ENCODE peak calls at places on chromosomes 11 and 22, in five cellular contexts. Q is foreskin fibroblast, X is colonic mucosa, B is heart left ventricle, J is AG04450. P is an unnamed sample.

GRCh38 chr11:19931141-19931767 is 218.6 kb downstream of the NAV2 start:
- DNase-seq in Q (peak; percentile 79), X (no peak), B (no peak), J (no peak), P (no peak)

GRCh38 chr22:50011447-50012200 is 941 bp downstream of the IL17REL start:
- DNase-seq in Q (no peak), X (no peak), B (no peak), J (no peak), P (no peak)

GRCh38 chr22:44151661-44152060 is 29.1 kb upstream of the PARVG start:
- DNase-seq in Q (peak; percentile 86), X (no peak), B (no peak), J (peak; percentile 32), P (no peak)

GRCh38 chr11:2771758-2772466 is 72.1 kb upstream of the KCNQ1OT1 start:
- DNase-seq in Q (no peak), X (peak; percentile 15), B (no peak), J (no peak), P (peak; percentile 31)

GRCh38 chr11:35583126-35583525 is 35.1 kb upstream of the FJX1 start:
- DNase-seq in Q (peak; percentile 93), X (no peak), B (no peak), J (no peak), P (no peak)

GRCh38 chr11:118028626-118029025 is 42.4 kb downstream of the IL10RA start:
- DNase-seq in Q (no peak), X (no peak), B (no peak), J (no peak), P (no peak)

GRCh38 chr11:121117753-121118152 is 16.7 kb downstream of the TECTA start:
- DNase-seq in Q (no peak), X (no peak), B (no peak), J (no peak), P (no peak)

GRCh38 chr11:123475478-123475877 is 45.4 kb downstream of the GRAMD1B start:
- DNase-seq in Q (peak; percentile 61), X (no peak), B (no peak), J (no peak), P (no peak)

GRCh38 chr11:124942446-124943202 is 6.8 kb upstream of the HEPACAM start:
- DNase-seq in Q (no peak), X (no peak), B (no peak), J (no peak), P (no peak)

GRCh38 chr11:20201231-20201630 is 41.0 kb upstream of the DBX1 start:
- DNase-seq in Q (no peak), X (no peak), B (no peak), J (no peak), P (no peak)

GRCh38 chr11:69449320-69450063 is 32.0 kb upstream of the LINC01488 start:
- DNase-seq in Q (peak; percentile 91), X (no peak), B (peak; percentile 91), J (no peak), P (peak; percentile 84)
- TF ChIP-seq CTCF in Q (peak; percentile 20), X (no peak), B (no peak), J (peak; percentile 15), P (no peak)

DNA sequence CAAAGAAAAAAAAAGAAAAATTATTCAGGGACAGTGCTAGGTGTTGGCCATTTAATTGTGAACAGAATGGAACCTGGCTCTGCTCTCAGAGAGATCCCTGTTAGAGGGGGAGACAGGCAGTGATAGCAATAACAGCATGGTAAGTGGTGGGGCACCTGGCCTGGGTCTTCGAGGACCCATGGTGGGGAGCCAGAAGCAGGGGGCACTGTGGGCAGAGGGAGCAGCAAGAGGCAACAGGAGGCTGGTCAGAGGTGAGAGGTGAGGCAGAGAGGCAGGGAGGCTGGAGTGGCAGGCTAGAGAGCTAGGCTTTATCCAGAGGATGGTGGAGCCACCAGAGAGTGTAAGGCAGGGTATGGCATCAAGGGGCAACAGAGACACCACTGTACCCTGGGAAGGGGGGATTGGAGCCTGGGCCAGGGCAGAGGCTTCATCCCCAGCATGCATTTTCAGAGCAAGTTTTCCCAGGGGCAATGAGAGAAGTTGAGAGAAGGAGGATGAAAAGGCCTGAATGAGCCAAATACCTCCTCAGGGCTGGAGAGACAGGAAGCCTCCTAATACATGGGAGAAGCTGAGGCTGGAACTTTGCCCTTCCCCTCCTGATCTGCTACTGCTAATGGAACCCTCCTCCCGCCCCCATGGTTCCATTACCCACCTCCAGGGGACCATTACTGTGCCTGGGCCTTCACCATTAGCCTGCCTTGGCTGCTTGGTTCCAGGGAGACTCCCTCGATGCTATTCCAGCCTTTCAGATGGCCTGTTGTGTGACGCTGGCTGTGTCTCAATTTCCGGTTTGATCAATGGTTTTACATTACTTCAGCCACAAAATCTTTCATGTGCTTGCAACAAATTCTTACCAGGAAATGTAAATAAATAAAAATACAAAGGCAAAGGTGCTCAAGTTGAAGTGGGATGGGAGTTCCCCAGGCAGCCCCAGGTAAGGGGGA is 2.6 kb upstream of the P2RY2 start:
- DNase-seq in Q (no peak), X (no peak), B (no peak), J (no peak), P (no peak)
- TF ChIP-seq CTCF in Q (no peak), X (no peak), B (no peak), J (no peak), P (no peak)

DNA sequence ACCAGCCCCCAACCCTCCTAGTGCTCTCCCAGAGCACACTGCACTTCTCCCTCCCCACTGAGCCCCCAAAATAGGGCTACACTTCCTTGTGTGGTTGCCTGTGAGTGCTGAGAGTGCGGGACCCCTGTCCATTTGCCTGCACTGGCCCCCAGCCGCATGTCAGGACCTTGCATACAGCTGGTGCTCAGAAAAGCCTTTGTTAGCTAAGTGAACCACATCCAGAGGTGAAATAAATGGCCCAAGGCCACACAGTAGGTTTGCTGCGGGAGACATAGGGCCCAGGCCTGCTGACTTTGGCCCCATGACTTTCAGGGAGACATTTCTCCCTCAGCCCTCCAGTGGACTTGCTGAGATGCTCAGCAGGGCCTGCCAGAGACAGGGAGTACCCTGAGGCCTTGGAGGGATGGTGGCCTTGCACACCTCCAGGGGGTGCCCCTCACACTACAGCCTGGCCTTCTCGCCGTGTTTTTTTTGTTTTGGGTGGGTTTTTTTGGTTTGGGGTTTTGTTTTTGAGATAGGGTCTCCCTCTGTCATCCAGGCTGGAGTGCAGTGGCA is 10.2 kb downstream of the SSTR3 start:
- DNase-seq in Q (no peak), X (no peak), B (no peak), J (no peak), P (no peak)
- TF ChIP-seq CTCF in Q (no peak), X (no peak), B (no peak), J (no peak), P (no peak)

DNA sequence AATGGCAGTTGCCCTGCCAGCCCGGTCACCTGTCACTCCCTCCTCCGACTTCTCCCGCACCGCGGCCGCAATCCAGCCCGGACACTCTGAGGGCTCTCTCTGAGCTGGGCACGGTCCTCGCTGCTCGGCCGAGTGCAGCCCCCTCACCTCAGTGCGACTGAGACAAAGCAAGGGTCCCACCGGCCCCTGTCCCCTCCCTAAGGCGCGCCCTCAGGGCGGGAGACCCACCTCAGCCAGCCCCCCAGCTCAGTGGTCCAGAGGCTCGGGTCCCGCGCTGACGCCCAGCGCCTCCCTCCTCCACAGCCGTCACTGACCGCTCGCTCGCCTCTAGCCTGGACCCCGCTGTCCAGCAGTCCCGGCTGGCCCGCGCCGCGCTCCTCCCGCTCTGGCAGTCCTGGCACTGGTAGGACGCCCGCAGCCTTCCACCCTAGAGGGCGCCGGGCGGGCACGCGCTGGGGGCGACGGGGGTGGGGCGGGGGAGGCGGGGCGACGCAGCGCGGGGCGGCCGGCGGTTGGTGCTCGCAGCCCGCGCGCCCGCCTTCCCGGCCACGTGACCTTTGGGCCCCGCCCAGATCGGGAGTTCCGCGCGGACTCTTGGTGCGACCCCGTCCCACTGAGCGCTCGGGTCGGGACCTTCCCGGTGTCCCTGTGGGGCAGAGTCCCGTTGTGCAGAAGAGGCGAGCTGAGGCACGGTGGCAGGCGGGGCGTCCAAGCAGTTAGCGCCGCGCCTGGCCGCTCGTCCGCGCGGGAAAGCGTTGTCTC is 7.9 kb upstream of the L3MBTL2 start:
- DNase-seq in Q (peak; percentile 84), X (peak; percentile 92), B (peak; percentile 84), J (no peak), P (peak; percentile 86)
- TF ChIP-seq CTCF in Q (no peak), X (no peak), B (peak; percentile 17), J (peak; percentile 17), P (no peak)

DNA sequence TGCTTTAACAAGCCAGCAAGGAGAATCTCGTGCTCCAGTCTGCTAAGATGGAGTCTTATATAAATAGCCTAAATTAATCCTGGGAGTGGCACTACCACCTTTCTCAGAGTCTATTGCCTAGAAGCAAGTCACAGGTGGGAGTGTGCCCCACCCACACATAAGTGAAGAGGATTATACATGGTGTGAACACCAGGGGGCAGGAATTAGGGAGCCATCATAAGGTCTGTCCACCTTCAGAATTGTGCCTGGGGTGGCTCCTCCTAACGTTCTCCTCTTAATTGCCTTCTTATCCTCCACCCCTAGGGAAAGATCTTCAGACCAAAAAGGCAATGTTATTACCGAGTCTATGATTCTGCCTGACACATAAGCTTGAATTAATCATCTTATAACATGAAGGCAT is 276.8 kb upstream of the SESN3 start:
- DNase-seq in Q (no peak), X (no peak), B (no peak), J (no peak), P (no peak)
- TF ChIP-seq CTCF in Q (no peak), X (no peak), B (no peak), J (no peak), P (peak; percentile 19)

GRCh38 chr11:1175461-1176223 is 17.9 kb downstream of the MUC5AC start:
- DNase-seq in Q (no peak), X (no peak), B (peak; percentile 6), J (no peak), P (no peak)

GRCh38 chr11:1176224-1177019 is 18.7 kb downstream of the MUC5AC start:
- DNase-seq in Q (no peak), X (no peak), B (peak; percentile 20), J (no peak), P (no peak)

GRCh38 chr11:1172729-1173117 is 15.0 kb downstream of the MUC5AC start:
- DNase-seq in Q (no peak), X (no peak), B (no peak), J (no peak), P (no peak)

GRCh38 chr11:1177020-1177770 is 19.4 kb downstream of the MUC5AC start:
- DNase-seq in Q (no peak), X (no peak), B (peak; percentile 6), J (no peak), P (peak; percentile 8)

DNA sequence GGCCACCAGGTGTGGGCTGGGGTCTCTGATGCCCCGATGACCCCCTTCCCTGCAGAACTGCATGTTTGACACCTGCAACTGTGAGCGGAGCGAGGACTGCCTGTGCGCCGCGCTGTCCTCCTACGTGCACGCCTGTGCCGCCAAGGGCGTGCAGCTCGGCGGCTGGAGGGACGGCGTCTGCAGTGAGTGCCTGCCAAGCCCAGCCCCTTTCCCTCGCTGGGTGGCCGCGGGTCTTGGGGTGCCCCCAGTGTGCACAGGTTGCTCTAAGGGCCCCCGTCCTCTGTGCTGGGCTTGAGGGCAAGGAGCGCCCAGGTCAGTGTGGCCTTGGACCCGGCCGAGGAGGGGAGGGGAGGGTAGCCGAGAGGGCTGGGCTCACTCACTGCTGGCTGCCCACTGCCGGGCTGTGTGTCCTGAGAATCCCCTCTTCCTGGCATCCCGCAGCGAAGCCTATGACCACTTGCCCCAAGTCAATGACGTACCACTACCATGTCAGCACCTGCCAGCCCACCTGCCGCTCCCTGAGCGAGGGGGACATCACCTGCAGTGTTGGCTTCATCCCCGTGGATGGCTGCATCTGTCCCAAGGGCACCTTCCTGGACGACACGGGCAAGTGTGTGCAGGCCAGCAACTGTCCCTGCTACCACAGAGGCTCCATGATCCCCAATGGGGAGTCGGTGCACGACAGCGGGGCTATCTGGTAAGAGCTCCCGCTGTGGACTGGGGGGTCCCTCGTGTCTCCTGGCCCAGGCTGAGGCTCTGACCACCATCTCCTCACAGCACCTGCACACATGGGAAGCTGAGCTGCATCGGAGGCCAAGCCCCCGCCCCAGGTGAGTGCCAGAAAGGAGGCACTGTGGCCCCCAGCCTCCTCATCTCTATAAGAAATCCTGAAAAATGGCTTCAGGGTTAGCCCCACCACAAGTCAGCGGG is 17.0 kb downstream of the MUC5AC start:
- DNase-seq in Q (no peak), X (no peak), B (peak; percentile 9), J (no peak), P (no peak)
- TF ChIP-seq CTCF in Q (no peak), X (no peak), B (no peak), J (no peak), P (no peak)

P was measured in glutamatergic neuron.